ENCODE peak calls at places on chromosomes 3 and 15, in six cellular contexts. T, N, H, V, U and Q are unnamed samples. For H3K4me1 and H3K9me3, the result is how much of the 10 kb centered on the place peaks cover.

GRCh38 chr3:171797873-171798272 is 12.4 kb downstream of the PLD1 start:
- DNase-seq in T (no peak), H (no peak), U (no peak), N (no peak), V (no peak), Q (no peak)

GRCh38 chr15:43826029-43826507 is 734 bp upstream of the WDR76 start:
- DNase-seq in U (no peak), V (no peak), T (no peak), N (no peak), H (no peak), Q (no peak)

GRCh38 chr15:81235781-81236507 is 39.3 kb downstream of the IL16 start:
- DNase-seq in U (no peak), V (no peak), H (no peak), T (peak), N (no peak), Q (peak)

GRCh38 chr15:73482184-73482583 is 39.2 kb downstream of the REC114 start:
- DNase-seq in H (no peak), N (no peak), U (no peak), V (no peak), T (no peak), Q (no peak)

GRCh38 chr3:130340766-130341165 is 4.7 kb upstream of the COL6A5 start:
- DNase-seq in V (no peak), U (no peak), T (no peak), H (no peak), N (no peak), Q (no peak)

GRCh38 chr3:45048244-45048643 is 22.1 kb downstream of the CLEC3B start:
- DNase-seq in V (no peak), T (no peak), N (no peak), H (no peak), U (no peak), Q (no peak)

GRCh38 chr3:143036557-143036956 is 35.2 kb downstream of the U2SURP start:
- DNase-seq in H (no peak), V (no peak), U (no peak), T (no peak), N (no peak), Q (no peak)

GRCh38 chr15:71654714-71655174 is 155.6 kb upstream of the NR2E3 start:
- DNase-seq in H (no peak), T (no peak), V (no peak), N (no peak), U (no peak), Q (no peak)

GRCh38 chr3:186461141-186461540 is 83.0 kb downstream of the CRYGS start:
- DNase-seq in T (no peak), N (no peak), U (no peak), H (no peak), V (no peak), Q (no peak)

GRCh38 chr3:149480326-149481017 is 6.0 kb downstream of the TM4SF4 start:
- DNase-seq in H (peak), T (peak), U (peak), N (peak), V (peak), Q (peak)

GRCh38 chr3:170719300-170719699 is 133.4 kb upstream of the SLC7A14 start:
- DNase-seq in V (no peak), U (no peak), H (no peak), N (no peak), T (no peak), Q (no peak)

GRCh38 chr3:113110263-113110662 is 101.1 kb upstream of the BOC start:
- DNase-seq in N (no peak), V (peak), U (no peak), H (no peak), T (no peak), Q (no peak)

GRCh38 chr3:133828576-133829309 is 23.1 kb downstream of the SRPRB start:
- DNase-seq in V (no peak), U (peak), T (no peak), N (no peak), H (peak), Q (no peak)

GRCh38 chr15:60590935-60591490 is 112.1 kb upstream of the ICE2 start:
- DNase-seq in N (no peak), U (peak), V (peak), H (peak), T (peak), Q (peak)

GRCh38 chr15:78168591-78168990 is 19.4 kb downstream of the IDH3A start:
- DNase-seq in H (no peak), V (no peak), T (no peak), U (no peak), N (no peak), Q (no peak)

GRCh38 chr15:40328711-40329240 is 5.3 kb downstream of the INAFM2 start:
- DNase-seq in N (no peak), H (no peak), T (no peak), U (no peak), V (no peak), Q (no peak)

GRCh38 chr3:106913111-106913698 is 464.0 kb upstream of the CCDC54 start:
- DNase-seq in T (no peak), V (no peak), U (no peak), N (peak), H (no peak), Q (peak)

GRCh38 chr3:13353936-13354542 is 66.1 kb downstream of the NUP210 start:
- DNase-seq in V (no peak), T (no peak), U (no peak), H (no peak), N (no peak), Q (no peak)

GRCh38 chr3:129314757-129315385 is 36.2 kb downstream of the HMCES start:
- DNase-seq in U (peak), T (peak), N (peak), H (peak), V (peak), Q (peak)

GRCh38 chr3:172096881-172097420 is 57.6 kb downstream of the FNDC3B start:
- DNase-seq in T (no peak), U (no peak), N (no peak), H (no peak), V (no peak), Q (peak)

GRCh38 chr3:162122405-162122804 is 625.8 kb downstream of the OTOL1 start:
- DNase-seq in T (no peak), U (no peak), N (no peak), V (no peak), H (no peak), Q (no peak)

GRCh38 chr3:101873619-101874018 is 24.3 kb downstream of the NFKBIZ start:
- DNase-seq in T (no peak), H (no peak), V (no peak), N (no peak), U (no peak), Q (no peak)

GRCh38 chr3:42117175-42118008 is 26.2 kb downstream of the TRAK1 start:
- DNase-seq in T (peak), H (peak), V (peak), N (peak), U (peak), Q (peak)
- H3K4me1 ChIP-seq in T (half or more), H (under half), V (under half), N (under half), U (under half), Q (under half)

GRCh38 chr3:119294889-119295769 is 946 bp downstream of the ARHGAP31 start:
- DNase-seq in V (peak), T (peak), N (no peak), H (no peak), U (peak), Q (peak)

GRCh38 chr3:119294402-119294888 is 262 bp downstream of the ARHGAP31 start:
- DNase-seq in T (peak), U (peak), H (peak), N (no peak), V (peak), Q (no peak)

GRCh38 chr3:119292666-119293065 is 1.5 kb upstream of the ARHGAP31 start:
- DNase-seq in H (no peak), T (no peak), U (no peak), N (no peak), V (no peak), Q (no peak)

GRCh38 chr3:119293105-119293683 is 989 bp upstream of the ARHGAP31 start:
- DNase-seq in T (no peak), H (no peak), N (no peak), U (no peak), V (no peak), Q (no peak)

DNA sequence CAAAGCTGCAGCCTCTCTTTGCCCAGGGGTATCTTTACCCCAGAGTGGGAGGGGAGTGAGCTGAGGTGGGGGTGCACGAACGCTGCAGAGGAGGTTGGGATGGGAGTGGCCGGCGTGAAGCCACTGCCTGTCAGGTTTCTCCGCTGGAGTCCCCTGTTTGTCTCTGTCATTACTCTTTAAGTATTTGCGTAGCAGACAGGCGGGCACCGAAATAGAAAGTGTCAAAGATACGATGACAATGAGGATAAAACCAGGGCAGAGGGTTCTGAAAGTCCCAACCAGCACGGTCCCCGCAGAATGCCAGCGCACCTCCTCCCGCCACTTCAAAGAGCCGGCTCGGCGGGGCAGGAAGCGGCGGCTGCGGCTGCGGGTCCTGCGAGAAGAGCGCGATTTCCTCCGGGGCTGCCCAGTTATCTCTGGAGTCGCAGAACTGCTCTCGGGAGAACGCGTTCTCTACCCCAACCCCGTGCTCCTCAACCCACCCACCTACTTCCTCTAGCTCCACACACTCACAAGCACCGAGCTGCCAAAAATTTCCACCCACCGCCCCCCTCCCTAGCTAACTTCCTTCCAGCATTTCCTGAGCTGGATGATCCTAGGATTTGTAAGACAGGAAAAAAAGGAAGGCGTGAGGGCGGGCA is at the start of gene ARHGAP31:
- DNase-seq in N (peak), H (peak), V (peak), T (peak), U (peak), Q (peak)
- H3K9me3 ChIP-seq in N (under half), H (under half), V (under half), T (under half), U (under half), Q (under half)

DNA sequence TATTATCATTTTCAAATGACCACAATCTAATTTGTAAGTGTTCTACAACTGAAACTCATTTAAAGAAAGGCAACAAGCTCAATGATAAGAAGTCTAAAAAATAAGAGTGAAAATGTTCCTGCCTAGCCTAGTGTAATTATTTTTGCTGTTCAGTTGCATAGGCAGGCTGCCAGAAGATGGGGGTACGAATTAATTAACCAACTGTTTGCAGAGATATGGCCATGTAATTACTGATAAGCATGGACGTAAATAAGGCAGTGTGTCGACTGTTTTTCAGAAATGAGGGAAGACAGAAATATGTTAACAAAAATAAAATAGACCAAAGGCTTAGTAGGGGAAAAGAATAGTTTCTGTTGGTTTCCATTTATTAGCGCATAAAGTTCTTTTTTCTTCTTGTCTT is 24.7 kb upstream of the SCAANT1 start:
- DNase-seq in T (no peak), U (no peak), N (no peak), H (no peak), V (no peak), Q (no peak)
- H3K4me3 ChIP-seq in T (no peak), U (no peak), N (no peak), H (no peak), V (no peak), Q (no peak)

DNA sequence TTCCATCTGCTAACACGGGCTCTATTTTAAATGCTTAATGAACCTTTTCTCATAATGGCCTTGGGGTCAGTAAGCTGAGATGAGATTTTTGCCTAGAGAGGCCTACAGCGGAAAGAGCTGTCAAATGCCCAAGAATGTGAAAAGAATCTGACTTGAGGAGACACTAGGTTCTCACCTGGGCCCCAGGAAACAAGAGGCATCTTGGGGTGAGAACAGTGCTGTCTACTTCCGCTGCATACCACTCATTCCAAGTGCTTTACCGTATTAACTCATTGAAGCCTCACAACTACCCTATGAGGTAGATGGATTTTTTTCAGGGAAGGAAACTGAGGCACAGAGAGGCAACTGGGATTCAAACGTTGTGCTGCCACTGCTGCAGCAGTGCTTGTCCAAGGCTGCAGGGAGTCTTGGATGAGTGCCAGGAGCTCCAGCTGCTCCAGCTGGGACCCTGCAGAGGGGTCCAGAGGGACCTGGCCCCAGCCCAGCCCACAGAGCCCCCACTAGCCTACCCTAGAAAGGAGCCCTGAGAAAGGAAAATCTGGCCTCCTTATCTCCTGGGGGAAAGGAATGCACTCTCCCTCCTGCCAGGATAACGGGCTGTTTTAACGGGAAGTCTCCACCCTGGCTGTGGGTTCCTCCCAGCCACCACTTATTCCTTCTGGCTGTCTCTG is 68.4 kb downstream of the SLC12A8 start:
- DNase-seq in U (peak), T (no peak), N (no peak), V (no peak), H (no peak), Q (peak)
- H3K4me1 ChIP-seq in U (under half), T (under half), N (under half), V (under half), H (half or more), Q (under half)

DNA sequence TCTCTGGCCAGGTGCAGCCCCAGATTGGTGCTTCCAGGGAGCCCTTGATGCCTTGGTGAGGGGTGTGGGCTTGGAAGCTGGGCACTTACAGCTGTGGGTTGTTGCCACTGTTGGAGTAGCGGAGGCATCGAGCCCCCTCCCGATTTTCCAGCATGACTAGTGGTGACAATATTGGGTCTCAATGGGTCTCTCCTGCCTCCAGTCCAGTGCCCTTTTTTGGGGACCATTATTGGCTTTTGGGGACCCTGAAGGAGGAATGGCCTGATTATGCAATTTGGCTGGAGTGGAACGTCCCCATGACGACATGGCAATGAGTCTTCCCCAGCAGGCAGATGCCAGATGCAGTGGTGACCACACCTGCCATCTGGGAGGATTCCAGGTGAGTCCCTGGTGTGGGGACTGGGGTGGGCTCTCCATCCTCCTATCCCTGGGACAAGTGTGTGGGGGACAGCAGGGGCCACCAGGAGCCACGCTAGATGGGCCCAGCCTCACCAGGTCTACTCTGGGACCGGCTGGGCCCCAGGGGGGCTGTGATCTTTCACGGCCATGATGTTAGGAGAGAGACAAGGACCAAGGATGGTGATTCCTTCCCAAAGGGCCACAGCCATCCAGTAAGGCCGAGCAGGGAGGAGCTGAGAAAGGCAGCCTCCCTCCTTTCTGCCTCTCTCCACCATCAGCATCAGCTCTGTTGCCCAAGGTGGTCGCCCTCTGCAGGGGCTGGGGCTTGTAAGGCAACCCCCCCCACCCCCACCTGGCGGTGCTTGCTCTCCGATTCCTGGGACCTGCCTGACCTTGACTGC is 196.8 kb downstream of the GOLGA6L6 start:
- DNase-seq in U (no peak), T (no peak), H (no peak), N (no peak), V (no peak), Q (no peak)
- H3K9me3 ChIP-seq in U (under half), T (under half), H (under half), N (under half), V (under half), Q (under half)

DNA sequence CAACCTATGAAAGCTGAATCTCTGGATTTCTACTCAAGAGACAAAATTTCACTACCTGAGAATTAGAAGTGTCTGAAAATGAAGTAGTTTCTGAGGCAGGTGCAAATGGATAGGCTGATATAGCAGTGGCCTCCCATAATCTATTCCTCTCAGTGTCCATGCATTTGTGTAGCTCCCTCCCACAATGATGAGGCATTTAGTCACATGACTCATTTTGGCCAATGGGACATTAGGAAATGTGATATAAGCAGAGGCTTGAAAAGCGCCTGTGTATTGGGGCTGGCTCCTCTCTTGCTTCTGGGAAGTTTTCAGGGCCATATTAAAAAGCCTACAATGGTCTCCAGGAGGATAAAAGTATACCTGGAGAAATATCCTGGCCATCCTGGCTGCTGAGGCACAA is 79.7 kb upstream of the MRPL3 start:
- DNase-seq in H (no peak), U (no peak), V (no peak), N (no peak), T (no peak), Q (peak)
- H3K4me3 ChIP-seq in H (no peak), U (no peak), V (no peak), N (no peak), T (no peak), Q (no peak)

DNA sequence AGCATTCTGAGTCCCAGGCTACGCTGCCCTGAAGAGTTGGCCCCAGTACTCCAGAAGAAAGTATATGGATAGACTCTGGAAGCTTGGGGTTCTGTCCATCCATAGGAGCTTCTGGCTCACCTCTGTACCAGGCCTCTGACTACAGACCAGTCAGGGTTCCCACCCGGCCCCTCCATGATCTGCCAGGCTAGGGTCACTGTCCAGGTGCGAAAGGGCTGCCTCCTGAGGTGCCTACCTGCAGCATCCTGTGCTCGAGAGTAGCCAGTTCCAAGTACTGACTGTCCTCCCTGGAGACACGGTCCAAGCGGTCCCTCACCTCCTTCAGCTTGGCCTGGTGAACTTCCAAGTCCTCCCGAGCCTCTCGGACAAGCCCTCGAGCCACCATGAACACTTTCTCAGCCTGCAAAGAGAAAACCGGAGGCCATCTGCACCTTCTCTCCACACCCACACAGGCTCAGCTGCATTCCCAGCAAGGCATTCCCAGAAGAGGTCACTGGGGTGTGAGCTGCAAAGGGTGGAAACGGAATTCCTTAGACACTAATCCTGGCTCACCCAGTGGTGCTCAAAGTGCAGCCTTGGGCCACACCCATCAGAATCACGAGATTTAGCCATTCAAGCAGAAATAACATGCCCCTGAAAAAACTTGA is 3.7 kb upstream of the PLXNB1 start:
- DNase-seq in H (peak), T (no peak), N (no peak), U (no peak), V (peak), Q (no peak)
- H3K4me1 ChIP-seq in H (under half), T (under half), N (under half), U (under half), V (under half), Q (under half)

DNA sequence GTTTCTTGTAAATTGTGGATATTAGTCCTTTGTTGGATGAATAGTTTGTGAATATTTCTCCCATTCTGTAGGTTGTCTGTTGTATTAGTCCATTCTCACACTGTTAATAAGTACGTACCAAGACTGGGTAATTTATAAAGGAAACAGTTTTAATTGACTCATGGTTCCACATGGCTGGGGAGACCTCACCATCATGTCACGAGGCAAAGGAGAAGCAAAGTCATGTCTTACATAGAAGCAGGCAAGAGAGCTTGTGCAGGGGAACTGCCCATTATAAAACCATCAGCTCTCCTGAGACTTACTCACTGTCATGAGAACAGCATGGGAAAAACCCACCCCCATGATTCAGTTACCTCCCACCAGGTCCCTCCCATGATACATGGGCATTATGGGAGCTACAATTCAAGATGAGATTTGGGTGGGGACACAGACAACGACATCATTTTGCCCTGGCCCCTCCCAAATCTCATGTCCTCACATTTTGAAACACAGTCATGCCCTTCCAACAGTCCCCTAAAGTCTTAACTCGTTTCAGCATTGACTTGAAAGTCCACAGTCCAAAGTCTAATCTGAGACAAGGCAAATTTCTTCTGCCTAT is 133.2 kb downstream of the LMLN start:
- DNase-seq in U (no peak), T (no peak), V (no peak), H (no peak), N (no peak), Q (no peak)
- H3K9me3 ChIP-seq in U (under half), T (under half), V (under half), H (under half), N (under half), Q (under half)

GRCh38 chr3:150739877-150740645 is 22.9 kb downstream of the SIAH2 start:
- DNase-seq in V (no peak), T (no peak), H (no peak), U (no peak), N (no peak), Q (no peak)
- H3K4me3 ChIP-seq in V (no peak), T (no peak), H (no peak), U (no peak), N (no peak), Q (no peak)